ENCODE peak calls at places on chromosome 14, in eight cellular contexts. E is renal cortical epithelial cell, R is WTC11, F is mucosa of gallbladder, L is NCI-H1092, I is bronchial epithelial cell, Z is dorsolateral prefrontal cortex, G is kidney glomerular epithelial cell. J is an unnamed sample.

GRCh38 chr14:61321385-61322010 is at the start of gene PRKCH:
- DNase-seq in E (peak; percentile 15), R (peak; percentile 73), F (peak; percentile 78), L (peak; percentile 33), I (peak; percentile 75), Z (no peak), G (no peak), J (peak; percentile 22)

GRCh38 chr14:38248629-38249028 is 7.3 kb downstream of the CLEC14A start:
- DNase-seq in E (no peak), R (no peak), F (no peak), L (no peak), I (no peak), Z (no peak), G (no peak), J (no peak)

GRCh38 chr14:77598366-77599050 is 17.9 kb downstream of the SPTLC2 start:
- DNase-seq in E (peak; percentile 92), R (no peak), F (no peak), L (no peak), I (peak; percentile 25), Z (no peak), G (peak; percentile 94), J (no peak)

GRCh38 chr14:104431351-104431928 is 148.1 kb upstream of the C14orf180 start:
- DNase-seq in E (no peak), R (no peak), F (no peak), L (no peak), I (no peak), Z (no peak), G (no peak), J (no peak)

GRCh38 chr14:91866511-91867295 is 633 bp downstream of the TC2N start:
- DNase-seq in E (no peak), R (no peak), F (no peak), L (no peak), I (no peak), Z (no peak), G (no peak), J (no peak)

GRCh38 chr14:103541494-103541943 is 12.5 kb downstream of the TRMT61A start:
- DNase-seq in E (no peak), R (no peak), F (no peak), L (no peak), I (no peak), Z (no peak), G (no peak), J (no peak)

GRCh38 chr14:86938356-86938755 is 1054.6 kb downstream of the GALC start:
- DNase-seq in E (peak; percentile 86), R (no peak), F (peak; percentile 58), L (no peak), I (no peak), Z (no peak), G (no peak), J (no peak)

GRCh38 chr14:102824832-102825231 is 47.6 kb downstream of the TRAF3 start:
- DNase-seq in E (peak; percentile 91), R (no peak), F (no peak), L (no peak), I (peak; percentile 85), Z (no peak), G (peak; percentile 69), J (no peak)

GRCh38 chr14:99537399-99537798 is 56.2 kb downstream of the CCNK start:
- DNase-seq in E (peak; percentile 53), R (peak; percentile 37), F (no peak), L (no peak), I (peak; percentile 61), Z (no peak), G (peak; percentile 72), J (peak; percentile 51)

GRCh38 chr14:75257241-75257640 is 21.4 kb upstream of the FOS start:
- DNase-seq in E (peak; percentile 48), R (no peak), F (no peak), L (no peak), I (peak; percentile 89), Z (no peak), G (no peak), J (no peak)

GRCh38 chr14:44989497-44990440 is 27.8 kb downstream of the TOGARAM1 start:
- DNase-seq in E (no peak), R (no peak), F (no peak), L (no peak), I (no peak), Z (no peak), G (no peak), J (no peak)

GRCh38 chr14:69449216-69449615 is 35.3 kb upstream of the PLEKHD1 start:
- DNase-seq in E (no peak), R (no peak), F (no peak), L (no peak), I (no peak), Z (no peak), G (no peak), J (no peak)

GRCh38 chr14:73817020-73817419 is 34.6 kb upstream of the PTGR2 start:
- DNase-seq in E (no peak), R (no peak), F (no peak), L (no peak), I (no peak), Z (no peak), G (no peak), J (no peak)

GRCh38 chr14:77478796-77479195 is 19.8 kb downstream of the ISM2 start:
- DNase-seq in E (no peak), R (no peak), F (no peak), L (no peak), I (no peak), Z (no peak), G (no peak), J (no peak)

GRCh38 chr14:56310643-56311042 is 192.4 kb downstream of the PELI2 start:
- DNase-seq in E (no peak), R (no peak), F (no peak), L (no peak), I (no peak), Z (no peak), G (no peak), J (no peak)

GRCh38 chr14:102417118-102417517 is 54.4 kb downstream of the TECPR2 start:
- DNase-seq in E (no peak), R (no peak), F (no peak), L (no peak), I (no peak), Z (no peak), G (no peak), J (no peak)

GRCh38 chr14:100765296-100765695 is 38.6 kb downstream of the DLK1 start:
- DNase-seq in E (no peak), R (no peak), F (no peak), L (no peak), I (no peak), Z (no peak), G (no peak), J (no peak)

GRCh38 chr14:58659846-58660245 is 22.1 kb downstream of the DACT1 start:
- DNase-seq in E (no peak), R (no peak), F (peak; percentile 16), L (no peak), I (no peak), Z (no peak), G (no peak), J (no peak)

GRCh38 chr14:51082394-51082793 is 12.5 kb downstream of the TRIM9 start:
- DNase-seq in E (no peak), R (no peak), F (no peak), L (no peak), I (no peak), Z (no peak), G (no peak), J (no peak)

GRCh38 chr14:78701246-78701645 is 531.1 kb downstream of the NRXN3 start:
- DNase-seq in E (no peak), R (no peak), F (no peak), L (no peak), I (peak; percentile 40), Z (no peak), G (no peak), J (no peak)

GRCh38 chr14:37172024-37172869 is at the start of gene SLC25A21:
- DNase-seq in E (peak; percentile 63), R (peak; percentile 81), F (peak; percentile 62), L (peak; percentile 83), I (peak; percentile 76), Z (peak; percentile 74), G (peak; percentile 71), J (peak; percentile 59)

GRCh38 chr14:77085538-77085937 is 12.5 kb upstream of the CIPC start:
- DNase-seq in E (no peak), R (no peak), F (no peak), L (no peak), I (no peak), Z (no peak), G (no peak), J (no peak)

GRCh38 chr14:101733211-101733610 is 28.3 kb upstream of the PPP2R5C start:
- DNase-seq in E (peak; percentile 30), R (no peak), F (no peak), L (no peak), I (peak; percentile 69), Z (no peak), G (no peak), J (no peak)